ENCODE peak calls at places on chromosome 10, in seven cellular contexts. R is activated gamma-delta T cell treated with anti-CD3 and anti-CD28 coated beads, Interleukin-2, amount 50 U/mL, for 16 hours; M is AG04450; Y is RWPE1; B is endothelial cell; J is mammary epithelial cell; E is T-cell. K is an unnamed sample.

GRCh38 chr10:102677736-102678354 is 33.6 kb downstream of the TRIM8 start:
- DNase-seq in R (no peak), M (no peak), Y (no peak), B (no peak), J (no peak), E (no peak), K (no peak)

GRCh38 chr10:66292922-66293321 is 632.9 kb upstream of the LRRTM3 start:
- DNase-seq in R (no peak), M (no peak), Y (no peak), B (no peak), J (no peak), E (no peak), K (no peak)

GRCh38 chr10:62696798-62697197 is 107.7 kb upstream of the ADO start:
- DNase-seq in R (no peak), M (no peak), Y (no peak), B (no peak), J (no peak), E (no peak), K (peak; percentile 39)

GRCh38 chr10:124220971-124221355 is 127.6 kb upstream of the CHST15 start:
- DNase-seq in R (no peak), M (no peak), Y (no peak), B (no peak), J (no peak), E (no peak), K (no peak)

GRCh38 chr10:117318909-117319308 is 56.3 kb downstream of the PDZD8 start:
- DNase-seq in R (no peak), M (no peak), Y (peak; percentile 11), B (no peak), J (no peak), E (no peak), K (no peak)

GRCh38 chr10:31350891-31351290 is 31.9 kb downstream of the ZEB1 start:
- DNase-seq in R (no peak), M (no peak), Y (no peak), B (no peak), J (no peak), E (no peak), K (no peak)

GRCh38 chr10:71126432-71126831 is 85.9 kb upstream of the UNC5B start:
- DNase-seq in R (no peak), M (no peak), Y (no peak), B (no peak), J (no peak), E (no peak), K (no peak)

GRCh38 chr10:132738454-132739224 is 47.3 kb downstream of the NKX6-2 start:
- DNase-seq in R (no peak), M (no peak), Y (no peak), B (no peak), J (no peak), E (no peak), K (no peak)

GRCh38 chr10:32023264-32023663 is 33.0 kb downstream of the KIF5B start:
- DNase-seq in R (no peak), M (no peak), Y (no peak), B (no peak), J (no peak), E (no peak), K (no peak)

GRCh38 chr10:124129471-124129870 is 36.1 kb upstream of the CHST15 start:
- DNase-seq in R (no peak), M (no peak), Y (no peak), B (no peak), J (no peak), E (no peak), K (no peak)

GRCh38 chr10:34771106-34771505 is 44.0 kb downstream of the PARD3 start:
- DNase-seq in R (no peak), M (no peak), Y (no peak), B (no peak), J (peak; percentile 61), E (no peak), K (no peak)

GRCh38 chr10:133221331-133221730 is 8.7 kb upstream of the UTF1 start:
- DNase-seq in R (no peak), M (no peak), Y (no peak), B (no peak), J (no peak), E (no peak), K (no peak)

GRCh38 chr10:132131581-132132250 is 55.0 kb upstream of the DPYSL4 start:
- DNase-seq in R (no peak), M (no peak), Y (no peak), B (no peak), J (no peak), E (no peak), K (no peak)

GRCh38 chr10:121316432-121316831 is 281.8 kb downstream of the FGFR2 start:
- DNase-seq in R (no peak), M (no peak), Y (no peak), B (no peak), J (no peak), E (no peak), K (no peak)

GRCh38 chr10:104367856-104368255 is 14.2 kb downstream of the CFAP58 start:
- DNase-seq in R (no peak), M (no peak), Y (no peak), B (no peak), J (no peak), E (no peak), K (no peak)

GRCh38 chr10:88913157-88913556 is 33.1 kb downstream of the STAMBPL1 start:
- DNase-seq in R (no peak), M (no peak), Y (no peak), B (no peak), J (no peak), E (no peak), K (no peak)

GRCh38 chr10:103226011-103226410 is 19.7 kb upstream of the RPEL1 start:
- DNase-seq in R (no peak), M (no peak), Y (no peak), B (no peak), J (no peak), E (no peak), K (no peak)

GRCh38 chr10:117168135-117168674 is 29.1 kb upstream of the KCNK18 start:
- DNase-seq in R (peak; percentile 31), M (no peak), Y (peak; percentile 83), B (peak; percentile 89), J (peak; percentile 13), E (peak; percentile 56), K (peak; percentile 21)

GRCh38 chr10:69766161-69766910 is 35.4 kb upstream of the COL13A1 start:
- DNase-seq in R (no peak), M (no peak), Y (no peak), B (no peak), J (no peak), E (no peak), K (no peak)

GRCh38 chr10:11160982-11161554 is 143.4 kb downstream of the CELF2 start:
- DNase-seq in R (no peak), M (no peak), Y (no peak), B (no peak), J (no peak), E (no peak), K (peak; percentile 52)

GRCh38 chr10:54559498-54559897 is 241.5 kb downstream of the PCDH15 start:
- DNase-seq in R (no peak), M (no peak), Y (no peak), B (no peak), J (peak; percentile 58), E (no peak), K (no peak)

GRCh38 chr10:504131-504611 is 185.3 kb downstream of the DIP2C start:
- DNase-seq in R (no peak), M (no peak), Y (no peak), B (no peak), J (no peak), E (no peak), K (no peak)

GRCh38 chr10:131776496-131776895 is 124.3 kb upstream of the PPP2R2D start:
- DNase-seq in R (no peak), M (no peak), Y (no peak), B (no peak), J (no peak), E (no peak), K (no peak)

GRCh38 chr10:97543025-97543546 is 29.5 kb upstream of the ANKRD2 start:
- DNase-seq in R (no peak), M (peak; percentile 84), Y (peak; percentile 98), B (peak; percentile 64), J (peak; percentile 98), E (no peak), K (no peak)

GRCh38 chr10:97632949-97633884 is at the start of gene MORN4:
- DNase-seq in R (peak; percentile 86), M (peak; percentile 69), Y (peak; percentile 97), B (peak; percentile 93), J (peak; percentile 86), E (peak; percentile 89), K (peak; percentile 87)